ENCODE peak calls at places on chromosomes 13 and 19, in nine cellular contexts. M is lung microvascular endothelial cell; X is NCI-H1092 treated with DMSO at 0.1 percent for 48 hours; J is M059J; C is left ventricle myocardium inferior; K is small intestine; V is activated naive CD4-positive, alpha-beta T cell; P is GM23248; O is smooth muscle cell of the brain vasculature. A is an unnamed sample.

GRCh38 chr13:39506559-39507390 is 96.2 kb downstream of the LHFPL6 start:
- DNase-seq in X (no peak), M (no peak), V (no peak), O (peak), P (no peak), C (no peak), J (peak), K (no peak), A (no peak)

GRCh38 chr19:4861147-4861546 is 6.3 kb downstream of the PLIN3 start:
- DNase-seq in O (no peak), J (no peak), P (no peak), M (no peak), X (no peak), V (no peak), C (no peak), K (peak), A (no peak)

GRCh38 chr19:38710928-38711725 is 33.1 kb downstream of the CAPN12 start:
- DNase-seq in O (no peak), C (no peak), J (peak), K (no peak), P (peak), V (no peak), M (no peak), X (no peak), A (no peak)

GRCh38 chr19:30696514-30696913 is 324.3 kb downstream of the ZNF536 start:
- DNase-seq in P (no peak), J (peak), C (no peak), V (no peak), K (peak), M (peak), O (no peak), X (no peak), A (no peak)

GRCh38 chr13:37923236-37923635 is 53.7 kb upstream of the TRPC4 start:
- DNase-seq in V (no peak), M (no peak), P (no peak), J (no peak), C (no peak), O (no peak), X (no peak), K (no peak), A (no peak)

GRCh38 chr13:111401151-111401550 is 80.7 kb downstream of the TEX29 start:
- DNase-seq in J (no peak), O (no peak), X (no peak), V (no peak), K (no peak), M (no peak), P (no peak), C (no peak), A (no peak)

GRCh38 chr19:55117063-55117635 is 288 bp downstream of the PPP1R12C start:
- DNase-seq in J (peak), K (no peak), X (no peak), P (peak), M (peak), C (no peak), O (no peak), V (no peak), A (no peak)

GRCh38 chr19:19448238-19448544 is 42.7 kb downstream of the GATAD2A start:
- DNase-seq in J (no peak), P (no peak), O (no peak), K (no peak), V (no peak), X (no peak), C (no peak), M (no peak), A (no peak)

GRCh38 chr13:77565635-77566034 is 30.1 kb downstream of the SCEL start:
- DNase-seq in C (no peak), M (peak), V (no peak), P (peak), O (peak), K (no peak), J (peak), X (peak), A (peak)

GRCh38 chr13:79663420-79663819 is 182.5 kb downstream of the NDFIP2 start:
- DNase-seq in J (no peak), M (no peak), K (no peak), O (no peak), C (no peak), P (no peak), V (no peak), X (no peak), A (no peak)

GRCh38 chr19:2302319-2303208 is 5.4 kb downstream of the LINGO3 start:
- DNase-seq in O (no peak), J (no peak), V (peak), X (no peak), P (peak), C (peak), M (peak), K (no peak), A (no peak)

GRCh38 chr19:35995655-35995993 is 636 bp downstream of the SDHAF1 start:
- DNase-seq in X (no peak), O (no peak), C (peak), J (peak), P (peak), V (peak), M (peak), K (peak), A (no peak)

GRCh38 chr19:38361633-38362075 is 12.7 kb upstream of the PSMD8 start:
- DNase-seq in K (peak), P (peak), X (peak), O (peak), J (no peak), V (peak), C (peak), M (peak), A (no peak)

GRCh38 chr13:71290963-71291937 is 575.8 kb downstream of the DACH1 start:
- DNase-seq in O (no peak), M (peak), C (no peak), V (peak), P (peak), J (peak), K (peak), X (peak), A (no peak)

GRCh38 chr13:33164331-33164730 is 121.2 kb downstream of the STARD13 start:
- DNase-seq in C (no peak), O (no peak), J (peak), M (no peak), V (no peak), P (no peak), K (no peak), X (no peak), A (no peak)

GRCh38 chr13:23381877-23382276 is 51.6 kb downstream of the SACS start:
- DNase-seq in O (no peak), M (peak), V (no peak), K (no peak), P (no peak), C (no peak), J (no peak), X (peak), A (no peak)

GRCh38 chr19:4284176-4284958 is 5.3 kb downstream of the SHD start:
- DNase-seq in M (no peak), K (peak), C (no peak), O (no peak), V (no peak), X (no peak), J (peak), P (peak), A (no peak)

GRCh38 chr13:112757759-112758086 is 67.9 kb downstream of the ATP11A start:
- DNase-seq in V (no peak), X (no peak), C (no peak), J (no peak), O (no peak), K (no peak), M (no peak), P (no peak), A (no peak)

GRCh38 chr19:16042533-16043085 is 33.7 kb upstream of the TPM4 start:
- DNase-seq in J (peak), K (no peak), O (no peak), P (no peak), C (no peak), V (no peak), X (no peak), M (no peak), A (no peak)

GRCh38 chr13:108176685-108177274 is 38.6 kb downstream of the LIG4 start:
- DNase-seq in J (peak), O (no peak), C (no peak), X (no peak), M (peak), P (peak), K (peak), V (peak), A (no peak)

GRCh38 chr19:51338563-51339312 is 3.2 kb downstream of the VSIG10L start:
- DNase-seq in M (peak), X (peak), C (peak), P (peak), K (peak), O (no peak), V (peak), J (peak), A (no peak)

GRCh38 chr19:18520848-18521691 is 800 bp downstream of the ELL start:
- DNase-seq in C (peak), J (no peak), K (peak), O (no peak), X (no peak), V (peak), P (peak), M (peak), A (no peak)

GRCh38 chr13:113305208-113305607 is 8.2 kb downstream of the LAMP1 start:
- DNase-seq in P (peak), K (no peak), O (no peak), X (no peak), M (no peak), V (no peak), J (peak), C (no peak), A (no peak)

GRCh38 chr19:4186087-4186993 is 3.9 kb downstream of the ANKRD24 start:
- DNase-seq in C (peak), K (peak), M (peak), V (peak), X (peak), J (peak), O (no peak), P (peak), A (peak)

GRCh38 chr19:16887353-16888265 is 1.2 kb upstream of the F2RL3 start:
- DNase-seq in M (no peak), O (no peak), C (no peak), V (no peak), J (no peak), X (no peak), P (no peak), K (no peak), A (no peak)

GRCh38 chr13:106152047-106152446 is 383.4 kb downstream of the EFNB2 start:
- DNase-seq in C (no peak), V (no peak), X (no peak), O (no peak), J (no peak), K (peak), P (no peak), M (no peak), A (no peak)

GRCh38 chr19:18487576-18488402 is 34.1 kb downstream of the ELL start:
- DNase-seq in X (no peak), M (no peak), J (no peak), K (no peak), O (no peak), P (no peak), V (no peak), C (no peak), A (no peak)

GRCh38 chr19:36032251-36033104 is at the start of gene CLIP3:
- DNase-seq in K (no peak), O (no peak), V (peak), J (peak), M (peak), P (peak), X (peak), C (peak), A (peak)

GRCh38 chr13:40969169-40969901 is 49.8 kb downstream of the ELF1 start:
- DNase-seq in P (no peak), J (no peak), O (no peak), C (no peak), V (no peak), X (no peak), M (no peak), K (no peak), A (no peak)

GRCh38 chr13:50686547-50686946 is 156.9 kb downstream of the DLEU7 start:
- DNase-seq in X (no peak), O (no peak), J (no peak), V (no peak), C (no peak), P (no peak), M (no peak), K (peak), A (no peak)

GRCh38 chr13:43698743-43699142 is 88.0 kb downstream of the ENOX1 start:
- DNase-seq in J (peak), M (no peak), X (no peak), P (peak), K (no peak), O (no peak), V (no peak), C (no peak), A (peak)

GRCh38 chr19:51691122-51692064 is 1.7 kb upstream of the SPACA6 start:
- DNase-seq in M (no peak), O (no peak), K (no peak), X (peak), C (no peak), P (peak), V (no peak), J (no peak), A (no peak)

GRCh38 chr13:80084086-80084676 is 256.7 kb downstream of the SPRY2 start:
- DNase-seq in V (no peak), K (peak), P (peak), M (peak), O (no peak), J (peak), C (no peak), X (peak), A (peak)

GRCh38 chr13:98289339-98289935 is 112.4 kb upstream of the RNF113B start:
- DNase-seq in X (no peak), C (no peak), P (no peak), O (no peak), K (no peak), V (no peak), J (no peak), M (no peak), A (no peak)

GRCh38 chr13:108902557-108903155 is 273.2 kb downstream of the MYO16 start:
- DNase-seq in C (no peak), O (no peak), X (no peak), M (peak), K (peak), J (peak), V (no peak), P (peak), A (peak)

GRCh38 chr19:10407102-10407501 is 3.8 kb upstream of the CDC37 start:
- DNase-seq in C (no peak), M (no peak), P (no peak), O (no peak), J (no peak), K (no peak), X (no peak), V (no peak), A (no peak)

GRCh38 chr13:110920038-110920437 is 5.2 kb upstream of the ANKRD10 start:
- DNase-seq in C (peak), J (peak), O (no peak), V (no peak), K (no peak), X (no peak), P (no peak), M (no peak), A (no peak)

GRCh38 chr13:74325106-74325505 is 190.9 kb upstream of the KLF12 start:
- DNase-seq in O (peak), C (no peak), V (no peak), P (peak), X (peak), K (no peak), M (no peak), J (peak), A (peak)